ENCODE peak calls at places on chromosomes 3 and 15, in ten cellular contexts. W is MM.1S, C is PC-9, T is K562, X is mesenchymal stem cell, S is neuronal stem cell, N is HCT116, J is astrocyte, U is GM23248, Z is OCI-LY7. M is an unnamed sample. For H3K4me1, the result is how much of the 10 kb centered on the place peaks cover.

GRCh38 chr15:90810354-90810753 is 58.0 kb upstream of the FURIN start:
- DNase-seq in J (no peak), S (no peak), W (no peak), T (no peak), X (no peak), N (no peak), Z (no peak), U (no peak), C (no peak), M (peak)

GRCh38 chr15:92361321-92362090 is 32.2 kb upstream of the ST8SIA2 start:
- DNase-seq in C (no peak), N (no peak), U (no peak), W (no peak), J (no peak), T (no peak), Z (no peak), X (no peak), S (no peak), M (no peak)

GRCh38 chr15:90648137-90649070 is 68.7 kb upstream of the BLM start:
- DNase-seq in Z (peak), T (peak), X (peak), J (peak), C (peak), S (peak), W (peak), N (peak), U (peak), M (peak)

GRCh38 chr3:69250014-69250413 is 127.6 kb upstream of the LMOD3 start:
- DNase-seq in T (peak), U (peak), X (peak), N (no peak), C (no peak), S (peak), W (no peak), J (peak), Z (no peak), M (no peak)

GRCh38 chr15:69593981-69594966 is 141.7 kb downstream of the RPLP1 start:
- DNase-seq in N (no peak), X (no peak), J (peak), T (no peak), Z (no peak), W (no peak), U (peak), C (peak), S (no peak), M (no peak)

GRCh38 chr3:58670506-58671125 is 4.0 kb upstream of the FAM3D start:
- DNase-seq in J (no peak), X (no peak), C (no peak), Z (no peak), W (no peak), N (no peak), S (no peak), T (no peak), U (no peak), M (no peak)

GRCh38 chr15:49438970-49439631 is 16.1 kb downstream of the FGF7 start:
- DNase-seq in N (no peak), C (no peak), T (no peak), W (peak), Z (peak), U (no peak), S (no peak), J (no peak), X (no peak), M (peak)

GRCh38 chr15:65101418-65101890 is 13.5 kb downstream of the UBAP1L start:
- DNase-seq in N (peak), J (no peak), Z (peak), C (peak), U (peak), X (peak), W (peak), S (peak), T (peak), M (peak)

GRCh38 chr3:42013652-42014442 is 51.9 kb upstream of the ULK4 start:
- DNase-seq in T (peak), U (peak), C (peak), J (no peak), S (no peak), W (peak), N (no peak), X (no peak), Z (peak), M (peak)

GRCh38 chr3:176987901-176988300 is 209.4 kb downstream of the TBL1XR1 start:
- DNase-seq in W (no peak), C (no peak), U (peak), Z (no peak), X (peak), T (no peak), S (no peak), N (no peak), J (peak), M (no peak)

GRCh38 chr15:29334544-29334943 is 64.9 kb upstream of the NSMCE3 start:
- DNase-seq in U (no peak), J (no peak), S (no peak), Z (no peak), N (no peak), C (no peak), T (no peak), X (no peak), W (no peak), M (no peak)

GRCh38 chr15:42911058-42911592 is 9.5 kb downstream of the TTBK2 start:
- DNase-seq in W (no peak), N (no peak), U (peak), Z (no peak), C (no peak), X (no peak), J (peak), S (no peak), T (peak), M (no peak)

GRCh38 chr3:56323986-56324420 is 144.3 kb downstream of the ERC2 start:
- DNase-seq in U (peak), T (no peak), N (no peak), J (peak), S (peak), Z (no peak), W (no peak), C (no peak), X (peak), M (no peak)

GRCh38 chr3:37916685-37917084 is 55.0 kb downstream of the CTDSPL start:
- DNase-seq in N (no peak), U (no peak), Z (no peak), X (no peak), C (no peak), T (no peak), S (no peak), J (no peak), W (no peak), M (no peak)

GRCh38 chr15:81419304-81419943 is 45.4 kb upstream of the TMC3 start:
- DNase-seq in S (peak), C (no peak), W (no peak), J (peak), N (no peak), T (no peak), U (no peak), Z (no peak), X (peak), M (no peak)

GRCh38 chr3:45110185-45110833 is 35.9 kb downstream of the CDCP1 start:
- DNase-seq in C (no peak), U (no peak), W (peak), X (peak), T (no peak), S (no peak), N (no peak), J (no peak), Z (no peak), M (no peak)

GRCh38 chr3:196694941-196695848 is 16.9 kb downstream of the CEP19 start:
- DNase-seq in U (no peak), X (no peak), N (no peak), J (no peak), C (no peak), W (no peak), Z (no peak), T (no peak), S (no peak), M (no peak)

GRCh38 chr3:196694202-196694638 is 17.8 kb downstream of the CEP19 start:
- DNase-seq in Z (peak), U (peak), X (no peak), T (no peak), J (no peak), N (no peak), C (peak), W (no peak), S (no peak), M (no peak)

GRCh38 chr3:196695849-196696226 is 16.2 kb downstream of the CEP19 start:
- DNase-seq in W (no peak), Z (no peak), X (no peak), C (no peak), J (no peak), N (no peak), S (no peak), T (no peak), U (no peak), M (no peak)

GRCh38 chr3:196697270-196697669 is 14.8 kb downstream of the CEP19 start:
- DNase-seq in X (no peak), Z (no peak), C (no peak), U (no peak), S (no peak), N (no peak), W (no peak), J (no peak), T (no peak), M (peak)

DNA sequence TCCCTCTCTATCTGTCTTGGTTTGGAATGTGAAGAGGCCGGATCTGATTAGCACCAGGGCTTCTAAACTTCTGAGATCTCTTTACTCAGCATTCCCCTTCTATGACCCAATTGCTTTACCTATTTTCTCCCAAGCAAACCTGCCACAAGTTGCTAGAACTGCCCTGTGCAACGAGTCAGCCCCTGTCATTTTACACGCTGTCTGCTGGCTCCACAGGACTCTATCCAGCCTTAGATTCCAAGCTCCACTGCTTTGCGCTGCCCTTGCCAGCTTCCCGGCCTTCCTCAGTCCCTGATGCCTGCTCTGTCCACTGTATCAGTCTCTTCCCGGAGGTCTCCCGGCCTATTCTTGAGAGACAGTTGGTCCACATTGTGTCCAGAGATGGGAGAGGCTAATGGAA is 12.3 kb downstream of the CEP19 start:
- DNase-seq in X (no peak), U (no peak), N (no peak), Z (no peak), C (no peak), J (no peak), W (no peak), T (no peak), S (no peak), M (no peak)
- H3K4me2 ChIP-seq in X (no peak), U (no peak), N (no peak), Z (no peak), C (no peak), J (no peak), W (no peak), T (no peak), S (no peak), M (no peak)

DNA sequence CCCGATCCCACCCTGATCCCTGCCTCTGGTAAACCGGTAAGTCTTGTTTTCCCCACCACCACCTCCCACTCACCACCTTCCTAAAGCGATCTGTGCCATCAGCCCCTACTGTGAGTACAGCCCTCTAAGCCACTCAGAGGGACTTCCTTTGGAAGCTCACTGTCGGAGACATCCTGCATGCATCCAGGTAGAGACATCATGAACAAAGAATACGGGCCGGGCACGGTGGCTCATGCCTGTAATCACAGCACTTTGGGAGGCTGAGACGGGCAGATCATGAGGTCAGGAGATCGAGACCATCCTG is 13.7 kb upstream of the PCSK6 start:
- DNase-seq in N (no peak), W (no peak), Z (no peak), T (no peak), X (no peak), U (no peak), J (no peak), S (no peak), C (no peak), M (no peak)
- H3K4me1 ChIP-seq in N (under half), W (under half), Z (under half), T (under half), X (under half), U (under half), J (under half), S (under half), C (under half), M (under half)

GRCh38 chr15:100245496-100245838 is 96.3 kb downstream of the ADAMTS17 start:
- DNase-seq in S (no peak), U (no peak), X (no peak), W (no peak), N (no peak), C (no peak), Z (no peak), T (no peak), J (no peak), M (no peak)

GRCh38 chr15:100249096-100249815 is 92.5 kb downstream of the ADAMTS17 start:
- DNase-seq in X (no peak), W (no peak), Z (no peak), J (no peak), U (no peak), N (no peak), T (no peak), S (no peak), C (no peak), M (no peak)

GRCh38 chr15:100248236-100248635 is 93.5 kb downstream of the ADAMTS17 start:
- DNase-seq in Z (no peak), N (no peak), U (no peak), J (no peak), W (no peak), T (no peak), C (no peak), S (no peak), X (no peak), M (no peak)

GRCh38 chr15:100245855-100246254 is 95.9 kb downstream of the ADAMTS17 start:
- DNase-seq in X (no peak), Z (no peak), C (no peak), T (no peak), J (no peak), U (no peak), S (no peak), W (no peak), N (no peak), M (no peak)

GRCh38 chr15:100247228-100248225 is 94.2 kb downstream of the ADAMTS17 start:
- DNase-seq in X (no peak), T (no peak), U (no peak), Z (no peak), C (peak), N (no peak), J (no peak), W (no peak), S (no peak), M (no peak)
- H2AFZ ChIP-seq in X (no peak), T (no peak), U (no peak), Z (no peak), C (no peak), N (no peak), J (no peak), W (no peak), S (no peak), M (no peak)

DNA sequence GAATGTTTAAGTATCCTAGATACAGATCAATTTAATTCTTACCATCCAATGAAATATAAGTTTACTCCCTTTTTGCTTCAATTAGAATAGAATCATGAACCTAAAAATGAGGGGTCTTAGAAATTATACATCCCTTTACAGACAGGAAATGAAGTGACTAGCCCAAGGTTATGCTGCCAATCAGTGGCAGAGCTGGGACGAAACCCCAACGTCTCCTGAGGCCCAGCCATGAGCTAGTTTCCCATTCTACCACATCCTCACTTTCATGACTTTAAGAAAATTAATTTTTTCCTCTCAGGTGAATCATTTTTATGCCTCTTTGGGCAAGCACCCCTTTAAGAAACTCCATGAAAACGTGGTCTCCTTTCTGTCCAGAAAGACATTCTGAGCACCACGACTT is 11.2 kb downstream of the LRIG1 start:
- DNase-seq in W (no peak), J (no peak), S (no peak), N (no peak), T (no peak), C (no peak), X (no peak), Z (peak), U (no peak), M (no peak)
- H3K4me2 ChIP-seq in W (peak), J (no peak), S (no peak), N (no peak), T (no peak), C (no peak), X (no peak), Z (peak), U (no peak), M (peak)

GRCh38 chr3:112136046-112136445 is 3.0 kb upstream of the GCSAM start:
- DNase-seq in W (no peak), Z (peak), N (no peak), C (no peak), J (no peak), X (no peak), U (no peak), S (no peak), T (no peak), M (peak)
- H3K4me1 ChIP-seq in W (under half), Z (half or more), N (under half), C (under half), J (under half), X (under half), U (under half), S (under half), T (under half), M (half or more)

GRCh38 chr15:58425834-58426233 is 6.0 kb upstream of the LIPC start:
- DNase-seq in C (no peak), W (no peak), Z (no peak), N (no peak), T (no peak), S (no peak), J (no peak), U (no peak), X (no peak), M (no peak)

GRCh38 chr15:58423205-58423604 is 8.6 kb upstream of the LIPC start:
- DNase-seq in S (no peak), J (no peak), X (no peak), C (no peak), Z (no peak), W (no peak), U (peak), N (no peak), T (no peak), M (no peak)

GRCh38 chr15:58425185-58425584 is 6.6 kb upstream of the LIPC start:
- DNase-seq in J (no peak), U (no peak), S (no peak), X (no peak), Z (no peak), N (no peak), W (no peak), T (no peak), C (no peak), M (no peak)

GRCh38 chr15:58424722-58425121 is 7.1 kb upstream of the LIPC start:
- DNase-seq in T (no peak), N (no peak), W (no peak), X (no peak), S (no peak), U (no peak), C (no peak), Z (no peak), J (no peak), M (no peak)

GRCh38 chr15:58423858-58424608 is 7.8 kb upstream of the LIPC start:
- DNase-seq in X (no peak), U (peak), C (no peak), N (no peak), Z (no peak), T (no peak), J (peak), S (no peak), W (no peak), M (no peak)
- H2AFZ ChIP-seq in X (no peak), U (peak), C (no peak), N (no peak), Z (no peak), T (peak), J (peak), S (no peak), W (no peak), M (no peak)

GRCh38 chr15:67840747-67841634 is 1.1 kb upstream of the RNU6-1 start:
- DNase-seq in U (peak), W (no peak), C (no peak), Z (peak), J (peak), T (no peak), S (no peak), X (peak), N (no peak), M (peak)
- H3K4me2 ChIP-seq in U (peak), W (peak), C (peak), Z (peak), J (peak), T (peak), S (peak), X (peak), N (peak), M (peak)

GRCh38 chr3:161108840-161109239 is 3.7 kb upstream of the B3GALNT1 start:
- DNase-seq in J (peak), N (peak), T (no peak), U (peak), C (peak), W (no peak), X (peak), S (no peak), Z (no peak), M (no peak)
- H3K4me1 ChIP-seq in J (under half), N (under half), T (under half), U (under half), C (under half), W (under half), X (under half), S (under half), Z (under half), M (under half)

GRCh38 chr3:73765878-73766564 is 141.3 kb upstream of the PDZRN3 start:
- DNase-seq in Z (no peak), N (no peak), S (no peak), J (peak), C (no peak), T (no peak), X (no peak), W (no peak), U (peak), M (no peak)
- H2AFZ ChIP-seq in Z (no peak), N (no peak), S (peak), J (no peak), C (no peak), T (no peak), X (no peak), W (no peak), U (peak), M (no peak)

GRCh38 chr15:36075333-36075732 is 504.1 kb upstream of the CDIN1 start:
- DNase-seq in C (no peak), U (no peak), X (no peak), N (no peak), Z (no peak), T (no peak), J (no peak), S (no peak), W (no peak), M (no peak)
- H3K4me2 ChIP-seq in C (no peak), U (no peak), X (no peak), N (no peak), Z (no peak), T (no peak), J (no peak), S (no peak), W (no peak), M (no peak)

M was measured in Karpas-422.